ENCODE peak calls at places on chromosomes 7 and 10, in five cellular contexts. K, A, Y, V and R are unnamed samples.

GRCh38 chr7:33040803-33041516 is 21.6 kb downstream of the NT5C3A start:
- DNase-seq in K (peak), A (peak), Y (peak), V (no peak), R (peak)

GRCh38 chr10:111102381-111102973 is 25.6 kb downstream of the ADRA2A start:
- DNase-seq in K (no peak), A (no peak), Y (no peak), V (no peak), R (no peak)

GRCh38 chr7:11252705-11253272 is 279.1 kb downstream of the PHF14 start:
- DNase-seq in K (no peak), A (no peak), Y (no peak), V (no peak), R (no peak)

GRCh38 chr7:16193631-16194030 is 227.7 kb downstream of the CRPPA start:
- DNase-seq in K (no peak), A (no peak), Y (no peak), V (no peak), R (no peak)

GRCh38 chr7:98133621-98134266 is 27.1 kb downstream of the LMTK2 start:
- DNase-seq in K (no peak), A (no peak), Y (no peak), V (no peak), R (no peak)

GRCh38 chr10:47057471-47057870 is 146.2 kb downstream of the PTPN20 start:
- DNase-seq in K (no peak), A (no peak), Y (no peak), V (no peak), R (no peak)

GRCh38 chr10:43308986-43309385 is 42.1 kb upstream of the RASGEF1A start:
- DNase-seq in K (no peak), A (peak), Y (no peak), V (peak), R (peak)

GRCh38 chr10:113001599-113002448 is 51.8 kb downstream of the TCF7L2 start:
- DNase-seq in K (no peak), A (no peak), Y (no peak), V (no peak), R (no peak)

GRCh38 chr10:77049896-77050295 is 587.7 kb downstream of the KCNMA1 start:
- DNase-seq in K (no peak), A (no peak), Y (no peak), V (no peak), R (no peak)

GRCh38 chr7:3194501-3195141 is 106.4 kb upstream of the SDK1 start:
- DNase-seq in K (no peak), A (peak), Y (no peak), V (no peak), R (peak)

GRCh38 chr7:150374026-150374425 is 5.1 kb upstream of the ZNF775 start:
- DNase-seq in K (no peak), A (no peak), Y (no peak), V (no peak), R (no peak)

GRCh38 chr7:9181356-9181755 is 747.9 kb downstream of the NXPH1 start:
- DNase-seq in K (no peak), A (no peak), Y (no peak), V (no peak), R (no peak)

GRCh38 chr7:99126921-99127553 is 16.9 kb downstream of the SMURF1 start:
- DNase-seq in K (no peak), A (peak), Y (no peak), V (no peak), R (no peak)

GRCh38 chr7:134044682-134045081 is 82.5 kb upstream of the LRGUK start:
- DNase-seq in K (no peak), A (no peak), Y (no peak), V (no peak), R (no peak)

GRCh38 chr10:130745251-130745650 is 566.3 kb downstream of the TCERG1L start:
- DNase-seq in K (no peak), A (no peak), Y (no peak), V (no peak), R (no peak)

GRCh38 chr10:70513848-70514309 is 35.3 kb downstream of the PALD1 start:
- DNase-seq in K (no peak), A (peak), Y (no peak), V (no peak), R (no peak)

GRCh38 chr7:38524786-38525185 is 106.4 kb downstream of the AMPH start:
- DNase-seq in K (no peak), A (no peak), Y (no peak), V (no peak), R (no peak)

GRCh38 chr7:132977234-132977633 is 104.7 kb downstream of the CHCHD3 start:
- DNase-seq in K (no peak), A (no peak), Y (no peak), V (no peak), R (no peak)

DNA sequence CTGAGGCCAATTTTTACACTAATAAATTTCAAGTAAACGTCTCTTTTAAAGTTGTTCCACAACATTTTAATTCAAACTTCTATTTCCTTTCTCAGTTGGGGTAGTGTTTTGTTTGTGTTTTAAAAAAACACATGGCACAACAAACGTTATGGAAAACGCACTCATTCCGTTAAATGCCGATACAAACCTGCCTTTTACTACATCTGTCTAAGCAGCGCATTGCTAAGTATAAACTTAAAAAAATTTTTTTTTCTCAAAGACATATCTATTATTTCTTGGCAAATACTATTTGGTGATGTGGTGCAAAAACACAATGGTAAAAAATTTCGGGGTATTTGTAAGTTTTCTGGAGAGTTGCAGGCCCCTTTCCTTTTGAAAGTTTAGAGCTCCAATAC is 1.4 kb downstream of the SKIDA1 start:
- DNase-seq in K (no peak), A (no peak), Y (no peak), V (no peak), R (no peak)
- H3K27ac ChIP-seq in K (no peak), A (peak), Y (no peak), V (peak), R (peak)

GRCh38 chr10:127966875-127967274 is 60.0 kb downstream of the PTPRE start:
- DNase-seq in K (no peak), A (no peak), Y (no peak), V (no peak), R (no peak)

GRCh38 chr10:127968027-127968441 is 61.1 kb downstream of the PTPRE start:
- DNase-seq in K (no peak), A (no peak), Y (no peak), V (no peak), R (no peak)

GRCh38 chr10:127962205-127962604 is 55.3 kb downstream of the PTPRE start:
- DNase-seq in K (no peak), A (no peak), Y (no peak), V (no peak), R (no peak)

GRCh38 chr10:127963136-127963535 is 56.2 kb downstream of the PTPRE start:
- DNase-seq in K (no peak), A (no peak), Y (no peak), V (no peak), R (no peak)

DNA sequence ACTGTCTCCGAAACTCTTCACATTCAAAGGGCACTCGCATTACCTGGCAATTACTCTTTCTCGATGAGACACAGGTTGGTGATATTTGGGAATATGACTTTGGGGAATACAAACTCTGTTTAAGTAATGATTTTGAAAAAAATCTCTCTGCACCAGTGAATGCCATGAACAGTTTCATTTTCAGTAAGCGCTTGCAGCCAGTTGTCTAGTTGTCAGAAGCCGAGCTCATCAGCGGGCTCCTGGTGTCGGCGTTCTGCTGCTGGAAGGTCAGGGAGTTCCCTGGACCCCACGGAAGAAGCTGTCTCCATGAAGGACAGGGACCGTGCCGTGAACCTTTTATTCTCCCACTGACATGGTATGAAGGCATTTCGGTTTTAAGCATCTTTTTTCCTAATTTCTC is 57.7 kb downstream of the PTPRE start:
- DNase-seq in K (no peak), A (no peak), Y (no peak), V (no peak), R (no peak)
- H3K27ac ChIP-seq in K (no peak), A (no peak), Y (no peak), V (no peak), R (no peak)

GRCh38 chr7:645606-646005 is 80.9 kb upstream of the DNAAF5 start:
- DNase-seq in K (no peak), A (no peak), Y (no peak), V (no peak), R (no peak)
- H3K27ac ChIP-seq in K (no peak), A (no peak), Y (no peak), V (no peak), R (no peak)

GRCh38 chr10:105986896-105987638 is 1177.4 kb downstream of the SORCS1 start:
- DNase-seq in K (no peak), A (no peak), Y (no peak), V (no peak), R (no peak)
- H3K27ac ChIP-seq in K (no peak), A (no peak), Y (no peak), V (no peak), R (no peak)

DNA sequence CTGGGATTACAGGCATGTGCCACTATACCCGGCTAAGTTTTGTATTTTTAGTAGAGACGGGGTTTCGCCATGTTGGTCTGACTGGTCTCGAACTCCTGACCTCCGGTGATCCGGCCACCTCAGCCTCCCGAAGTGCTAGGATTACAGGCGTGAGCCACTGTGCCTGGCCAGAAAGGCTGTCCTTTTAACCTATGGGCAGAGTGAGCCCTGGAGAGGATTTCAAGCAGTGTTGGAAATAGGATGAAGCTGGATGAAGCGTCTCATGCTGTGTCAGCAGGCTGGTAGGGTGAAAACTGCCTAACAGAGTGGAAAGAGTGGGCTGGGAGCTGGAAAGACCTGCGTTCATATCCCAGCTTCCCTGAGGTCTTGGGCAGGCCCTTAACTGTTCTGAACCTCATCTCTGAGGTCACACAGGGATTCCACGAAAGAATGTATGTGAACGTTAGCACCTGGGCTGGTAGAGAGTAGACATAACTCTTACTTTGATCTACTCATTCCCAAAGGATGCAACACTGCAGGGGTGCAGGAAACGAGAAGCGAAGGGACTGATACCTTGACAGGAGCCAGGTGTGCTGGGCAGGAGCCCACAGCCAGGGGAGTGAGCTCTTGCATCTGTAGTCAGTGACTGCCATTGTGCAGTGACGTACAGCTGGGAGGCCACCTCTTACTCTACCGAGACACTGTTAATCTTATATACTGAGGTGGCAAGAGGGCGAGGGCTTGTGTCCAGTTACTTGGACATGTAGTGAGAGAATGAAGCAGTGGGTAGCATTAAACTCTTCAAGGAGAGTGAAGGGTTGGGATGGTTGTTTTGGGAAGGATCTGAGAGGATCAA is 34.2 kb downstream of the WBP1L start:
- DNase-seq in K (no peak), A (no peak), Y (no peak), V (no peak), R (no peak)
- H3K27ac ChIP-seq in K (peak), A (peak), Y (no peak), V (peak), R (peak)

GRCh38 chr7:131034166-131034881 is 293.4 kb upstream of the MKLN1 start:
- DNase-seq in K (no peak), A (peak), Y (peak), V (no peak), R (peak)

GRCh38 chr7:131038153-131038552 is 289.5 kb upstream of the MKLN1 start:
- DNase-seq in K (no peak), A (no peak), Y (no peak), V (no peak), R (no peak)

GRCh38 chr7:131039355-131039762 is 288.3 kb upstream of the MKLN1 start:
- DNase-seq in K (no peak), A (no peak), Y (no peak), V (no peak), R (no peak)

GRCh38 chr7:131031100-131031868 is 296.4 kb upstream of the MKLN1 start:
- DNase-seq in K (no peak), A (no peak), Y (no peak), V (no peak), R (no peak)

DNA sequence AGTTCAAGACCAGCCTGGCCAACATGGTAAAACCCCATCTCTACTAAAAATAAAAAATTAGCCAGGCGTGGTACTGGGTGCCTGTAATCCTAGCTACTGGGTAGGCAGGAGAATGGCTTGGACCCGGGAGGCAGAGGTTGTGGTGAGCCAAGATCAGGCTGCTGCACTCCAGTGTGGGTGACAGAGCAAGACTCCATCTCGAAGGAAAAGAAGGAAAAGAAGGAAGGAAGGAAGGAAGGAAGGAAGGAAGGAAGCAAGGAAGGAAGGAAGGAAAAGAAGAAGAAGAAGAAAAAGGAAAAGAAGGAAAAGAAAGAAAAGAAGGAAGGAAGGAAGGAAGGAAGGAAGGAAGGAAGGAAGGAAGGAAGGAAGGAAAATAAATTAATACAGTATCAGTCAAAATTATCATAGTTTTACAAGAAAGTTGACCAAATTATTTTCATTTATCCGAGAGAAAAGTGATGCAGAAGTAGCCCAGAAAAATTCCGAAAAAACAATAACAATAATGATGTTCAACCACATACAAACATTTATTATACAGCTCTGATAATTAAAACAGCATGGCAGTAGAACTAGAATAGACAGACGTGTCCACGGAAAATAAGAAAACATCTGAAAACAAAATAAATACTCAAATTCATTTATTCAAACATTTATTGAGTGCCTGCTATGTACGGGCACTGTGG is 292.4 kb upstream of the MKLN1 start:
- DNase-seq in K (no peak), A (no peak), Y (no peak), V (no peak), R (no peak)
- H3K27ac ChIP-seq in K (no peak), A (no peak), Y (no peak), V (peak), R (no peak)

GRCh38 chr7:101884671-101885596 is 67.5 kb downstream of the CUX1 start:
- DNase-seq in K (no peak), A (no peak), Y (peak), V (no peak), R (no peak)
- H3K27ac ChIP-seq in K (no peak), A (no peak), Y (no peak), V (peak), R (no peak)